ENCODE peak calls at places on chromosomes 2 and 18, in six cellular contexts. One of them, this sample, is unnamed.

GRCh38 chr18:76518543-76519155 is 23.6 kb upstream of the ZNF516 start:
- DNase-seq in astrocyte: no peak
- DNase-seq in upper lobe of right lung: no peak
- DNase-seq in thyroid gland: peak
- DNase-seq in fibroblast of pulmonary artery: peak
- DNase-seq in mucosa of descending colon: peak
- DNase-seq in this sample: no peak

GRCh38 chr18:35683021-35683420 is 101.5 kb downstream of the GALNT1 start:
- DNase-seq in astrocyte: no peak
- DNase-seq in upper lobe of right lung: no peak
- DNase-seq in thyroid gland: no peak
- DNase-seq in fibroblast of pulmonary artery: no peak
- DNase-seq in mucosa of descending colon: no peak
- DNase-seq in this sample: peak

GRCh38 chr18:35282353-35282752 is 7.7 kb downstream of the ZSCAN30 start:
- DNase-seq in astrocyte: peak
- DNase-seq in upper lobe of right lung: no peak
- DNase-seq in thyroid gland: no peak
- DNase-seq in fibroblast of pulmonary artery: peak
- DNase-seq in mucosa of descending colon: no peak
- DNase-seq in this sample: no peak

GRCh38 chr18:7273301-7273911 is 42.5 kb downstream of the LRRC30 start:
- DNase-seq in astrocyte: peak
- DNase-seq in upper lobe of right lung: peak
- DNase-seq in thyroid gland: peak
- DNase-seq in fibroblast of pulmonary artery: peak
- DNase-seq in mucosa of descending colon: peak
- DNase-seq in this sample: no peak

GRCh38 chr2:154908312-154908711 is 209.8 kb downstream of the KCNJ3 start:
- DNase-seq in astrocyte: no peak
- DNase-seq in upper lobe of right lung: no peak
- DNase-seq in thyroid gland: no peak
- DNase-seq in fibroblast of pulmonary artery: no peak
- DNase-seq in mucosa of descending colon: no peak
- DNase-seq in this sample: no peak

GRCh38 chr2:62014102-62014501 is 108.6 kb downstream of the COMMD1 start:
- DNase-seq in astrocyte: peak
- DNase-seq in upper lobe of right lung: no peak
- DNase-seq in thyroid gland: peak
- DNase-seq in fibroblast of pulmonary artery: peak
- DNase-seq in mucosa of descending colon: peak
- DNase-seq in this sample: no peak

GRCh38 chr18:23311346-23312103 is 141.6 kb upstream of the RIOK3 start:
- DNase-seq in astrocyte: peak
- DNase-seq in upper lobe of right lung: no peak
- DNase-seq in thyroid gland: peak
- DNase-seq in fibroblast of pulmonary artery: peak
- DNase-seq in mucosa of descending colon: no peak
- DNase-seq in this sample: no peak

GRCh38 chr2:75589344-75590105 is 28.8 kb upstream of the EVA1A start:
- DNase-seq in astrocyte: peak
- DNase-seq in upper lobe of right lung: no peak
- DNase-seq in thyroid gland: no peak
- DNase-seq in fibroblast of pulmonary artery: peak
- DNase-seq in mucosa of descending colon: no peak
- DNase-seq in this sample: no peak

GRCh38 chr18:12288406-12288762 is 19.7 kb upstream of the TUBB6 start:
- DNase-seq in astrocyte: no peak
- DNase-seq in upper lobe of right lung: no peak
- DNase-seq in thyroid gland: no peak
- DNase-seq in fibroblast of pulmonary artery: no peak
- DNase-seq in mucosa of descending colon: no peak
- DNase-seq in this sample: no peak
- H3K4me3 ChIP-seq in astrocyte: peak
- H3K4me3 ChIP-seq in upper lobe of right lung: peak
- H3K4me3 ChIP-seq in thyroid gland: no peak
- H3K4me3 ChIP-seq in fibroblast of pulmonary artery: peak
- H3K4me3 ChIP-seq in mucosa of descending colon: no peak
- H3K4me3 ChIP-seq in this sample: peak

DNA sequence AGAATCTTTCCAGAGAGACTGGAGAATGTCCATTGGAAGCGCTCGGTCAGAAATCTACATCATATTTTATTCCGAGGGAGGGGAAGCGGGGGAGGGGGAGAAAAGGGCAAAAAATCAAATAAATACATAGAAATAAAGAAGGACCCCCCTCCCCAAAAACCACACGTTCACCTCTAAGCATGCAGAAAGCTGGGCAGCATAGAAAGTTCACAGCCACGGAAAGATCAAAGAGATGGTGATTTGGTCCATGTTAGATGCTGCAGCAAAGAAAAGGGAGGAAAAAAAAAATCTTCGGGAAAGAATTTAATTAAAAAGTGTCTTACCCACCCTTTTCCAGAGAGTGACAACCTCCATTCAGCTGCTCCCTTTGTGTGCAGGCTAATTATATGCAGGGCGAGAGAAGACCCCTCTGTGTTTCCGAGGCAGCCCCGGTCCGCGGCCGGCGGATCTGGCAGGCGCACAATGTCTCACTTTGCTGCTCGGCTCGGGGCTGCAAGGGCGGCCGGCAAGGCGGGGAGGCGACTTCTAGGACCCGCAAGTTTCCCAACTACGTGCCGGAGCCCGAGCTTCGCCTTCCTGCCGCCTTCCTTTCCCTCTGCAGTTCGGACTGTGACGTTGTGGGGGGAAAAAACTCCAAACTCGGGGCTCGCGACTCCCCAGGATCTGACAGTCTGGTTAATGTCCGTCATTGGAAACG is 579 bp downstream of the LRRTM1 start:
- DNase-seq in astrocyte: no peak
- DNase-seq in upper lobe of right lung: peak
- DNase-seq in thyroid gland: peak
- DNase-seq in fibroblast of pulmonary artery: no peak
- DNase-seq in mucosa of descending colon: no peak
- DNase-seq in this sample: no peak
- H3K4me3 ChIP-seq in astrocyte: peak
- H3K4me3 ChIP-seq in upper lobe of right lung: peak
- H3K4me3 ChIP-seq in thyroid gland: no peak
- H3K4me3 ChIP-seq in fibroblast of pulmonary artery: peak
- H3K4me3 ChIP-seq in mucosa of descending colon: no peak
- H3K4me3 ChIP-seq in this sample: peak

GRCh38 chr2:64976276-64976675 is 12.9 kb upstream of the SLC1A4 start:
- DNase-seq in astrocyte: no peak
- DNase-seq in upper lobe of right lung: no peak
- DNase-seq in thyroid gland: no peak
- DNase-seq in fibroblast of pulmonary artery: no peak
- DNase-seq in mucosa of descending colon: no peak
- DNase-seq in this sample: no peak

GRCh38 chr2:64975232-64975791 is 13.9 kb upstream of the SLC1A4 start:
- DNase-seq in astrocyte: peak
- DNase-seq in upper lobe of right lung: no peak
- DNase-seq in thyroid gland: peak
- DNase-seq in fibroblast of pulmonary artery: peak
- DNase-seq in mucosa of descending colon: no peak
- DNase-seq in this sample: no peak

GRCh38 chr2:64970495-64970894 is 18.7 kb upstream of the SLC1A4 start:
- DNase-seq in astrocyte: no peak
- DNase-seq in upper lobe of right lung: no peak
- DNase-seq in thyroid gland: no peak
- DNase-seq in fibroblast of pulmonary artery: no peak
- DNase-seq in mucosa of descending colon: no peak
- DNase-seq in this sample: no peak

GRCh38 chr2:64978514-64979268 is 10.5 kb upstream of the SLC1A4 start:
- DNase-seq in astrocyte: peak
- DNase-seq in upper lobe of right lung: no peak
- DNase-seq in thyroid gland: no peak
- DNase-seq in fibroblast of pulmonary artery: peak
- DNase-seq in mucosa of descending colon: no peak
- DNase-seq in this sample: no peak

DNA sequence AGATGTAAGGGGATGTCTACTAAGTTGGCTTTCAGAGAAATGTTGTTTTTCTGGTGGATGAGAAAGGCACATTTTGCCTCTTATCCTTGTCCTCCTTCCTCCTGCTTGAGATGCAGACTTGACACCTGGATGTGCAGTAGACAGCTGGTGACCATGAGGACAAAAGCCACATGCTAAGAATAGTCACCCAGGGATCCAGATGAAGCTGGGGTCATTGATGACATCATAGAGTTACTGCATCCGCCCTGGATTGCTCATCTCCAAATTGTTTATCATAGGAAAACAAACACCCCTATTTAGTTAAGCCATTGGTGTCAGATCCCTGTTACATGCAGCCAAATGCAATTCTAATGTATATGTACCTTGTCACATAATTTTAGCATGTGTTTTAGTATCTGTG is 16.3 kb upstream of the SLC1A4 start:
- DNase-seq in astrocyte: no peak
- DNase-seq in upper lobe of right lung: no peak
- DNase-seq in thyroid gland: no peak
- DNase-seq in fibroblast of pulmonary artery: no peak
- DNase-seq in mucosa of descending colon: no peak
- DNase-seq in this sample: no peak
- H3K4me3 ChIP-seq in astrocyte: no peak
- H3K4me3 ChIP-seq in upper lobe of right lung: no peak
- H3K4me3 ChIP-seq in thyroid gland: no peak
- H3K4me3 ChIP-seq in fibroblast of pulmonary artery: no peak
- H3K4me3 ChIP-seq in mucosa of descending colon: no peak
- H3K4me3 ChIP-seq in this sample: no peak

GRCh38 chr2:63789318-63790051 is 52.2 kb upstream of the UGP2 start:
- DNase-seq in astrocyte: peak
- DNase-seq in upper lobe of right lung: no peak
- DNase-seq in thyroid gland: no peak
- DNase-seq in fibroblast of pulmonary artery: peak
- DNase-seq in mucosa of descending colon: no peak
- DNase-seq in this sample: no peak

GRCh38 chr2:63788070-63788469 is 53.6 kb upstream of the UGP2 start:
- DNase-seq in astrocyte: peak
- DNase-seq in upper lobe of right lung: no peak
- DNase-seq in thyroid gland: no peak
- DNase-seq in fibroblast of pulmonary artery: peak
- DNase-seq in mucosa of descending colon: no peak
- DNase-seq in this sample: no peak

GRCh38 chr2:63785096-63785495 is 56.6 kb upstream of the UGP2 start:
- DNase-seq in astrocyte: no peak
- DNase-seq in upper lobe of right lung: no peak
- DNase-seq in thyroid gland: no peak
- DNase-seq in fibroblast of pulmonary artery: no peak
- DNase-seq in mucosa of descending colon: no peak
- DNase-seq in this sample: no peak

GRCh38 chr2:63790491-63790890 is 51.2 kb upstream of the UGP2 start:
- DNase-seq in astrocyte: no peak
- DNase-seq in upper lobe of right lung: no peak
- DNase-seq in thyroid gland: no peak
- DNase-seq in fibroblast of pulmonary artery: peak
- DNase-seq in mucosa of descending colon: no peak
- DNase-seq in this sample: no peak

DNA sequence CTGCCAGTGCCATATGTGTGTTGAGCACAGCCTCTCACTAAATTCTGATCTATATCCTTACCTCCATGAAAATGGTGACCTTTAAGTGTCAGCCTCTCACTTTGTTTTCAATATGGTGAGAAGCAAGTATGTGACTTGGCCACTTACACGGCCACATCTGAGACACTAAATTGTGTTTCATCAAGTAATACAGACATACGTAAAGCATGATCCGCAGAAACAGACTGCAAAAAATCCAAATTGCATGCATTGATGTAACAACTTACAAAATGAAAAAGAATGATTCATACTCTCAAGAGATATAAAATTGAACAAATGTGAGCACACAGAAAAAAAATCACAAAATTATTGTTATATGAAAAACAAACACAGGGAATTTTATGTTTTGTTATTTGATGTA is 55.2 kb upstream of the UGP2 start:
- DNase-seq in astrocyte: no peak
- DNase-seq in upper lobe of right lung: no peak
- DNase-seq in thyroid gland: no peak
- DNase-seq in fibroblast of pulmonary artery: peak
- DNase-seq in mucosa of descending colon: no peak
- DNase-seq in this sample: no peak
- H3K4me3 ChIP-seq in astrocyte: no peak
- H3K4me3 ChIP-seq in upper lobe of right lung: no peak
- H3K4me3 ChIP-seq in thyroid gland: no peak
- H3K4me3 ChIP-seq in fibroblast of pulmonary artery: no peak
- H3K4me3 ChIP-seq in mucosa of descending colon: no peak
- H3K4me3 ChIP-seq in this sample: no peak

This sample was measured in neuronal stem cell.